ENCODE peak calls at places on chromosomes 2 and 18, in ten cellular contexts. W is cardiac muscle cell, F is sigmoid colon, G is mesothelial cell of epicardium, S is ascending aorta, V is lower leg skin, P is hepatocyte, B is H9, X is progenitor cell of endocrine pancreas, U is WTC11. L is an unnamed sample.

GRCh38 chr2:85577386-85578242 is at the start of gene VAMP8:
- DNase-seq in W (no peak), F (no peak), G (peak), S (no peak), V (peak), P (peak), B (peak), X (no peak), U (peak), L (peak)

GRCh38 chr2:164826293-164827243 is 15.1 kb downstream of the COBLL1 start:
- DNase-seq in W (no peak), F (no peak), G (no peak), S (peak), V (no peak), P (peak), B (no peak), X (no peak), U (no peak), L (no peak)

GRCh38 chr18:68409585-68409984 is 305.3 kb downstream of the TMX3 start:
- DNase-seq in W (no peak), F (no peak), G (no peak), S (no peak), V (no peak), P (no peak), B (no peak), X (no peak), U (no peak), L (no peak)

GRCh38 chr18:54775686-54776085 is 52.6 kb upstream of the RAB27B start:
- DNase-seq in W (no peak), F (no peak), G (no peak), S (no peak), V (no peak), P (no peak), B (no peak), X (no peak), U (no peak), L (no peak)

GRCh38 chr2:189142893-189143759 is 36.4 kb downstream of the COL5A2 start:
- DNase-seq in W (peak), F (no peak), G (no peak), S (no peak), V (no peak), P (peak), B (peak), X (no peak), U (peak), L (no peak)

GRCh38 chr2:183232161-183232865 is 108.1 kb downstream of the NUP35 start:
- DNase-seq in W (no peak), F (no peak), G (no peak), S (no peak), V (no peak), P (no peak), B (no peak), X (no peak), U (no peak), L (no peak)

GRCh38 chr2:201363857-201364560 is 6.9 kb upstream of the FLACC1 start:
- DNase-seq in W (peak), F (no peak), G (no peak), S (no peak), V (no peak), P (peak), B (peak), X (no peak), U (no peak), L (no peak)

GRCh38 chr18:47635416-47635815 is 295.0 kb downstream of the SMAD2 start:
- DNase-seq in W (no peak), F (no peak), G (no peak), S (no peak), V (no peak), P (no peak), B (no peak), X (no peak), U (no peak), L (no peak)

GRCh38 chr18:76209597-76209996 is 285.4 kb downstream of the ZNF516 start:
- DNase-seq in W (no peak), F (no peak), G (no peak), S (no peak), V (no peak), P (no peak), B (no peak), X (no peak), U (no peak), L (no peak)

GRCh38 chr2:241559489-241560180 is 1.1 kb downstream of the BOK start:
- DNase-seq in W (peak), F (no peak), G (no peak), S (no peak), V (no peak), P (peak), B (peak), X (no peak), U (no peak), L (no peak)

GRCh38 chr18:48629730-48630324 is 91.0 kb downstream of the CTIF start:
- DNase-seq in W (no peak), F (peak), G (no peak), S (no peak), V (peak), P (peak), B (no peak), X (no peak), U (no peak), L (no peak)

GRCh38 chr2:178506949-178507348 is 26.7 kb downstream of the PLEKHA3 start:
- DNase-seq in W (no peak), F (no peak), G (no peak), S (no peak), V (no peak), P (no peak), B (no peak), X (no peak), U (no peak), L (no peak)

GRCh38 chr2:71530246-71530986 is 77.1 kb downstream of the DYSF start:
- DNase-seq in W (peak), F (peak), G (no peak), S (peak), V (peak), P (peak), B (peak), X (no peak), U (peak), L (no peak)

GRCh38 chr2:26696352-26696816 is 3.9 kb downstream of the KCNK3 start:
- DNase-seq in W (peak), F (no peak), G (no peak), S (no peak), V (no peak), P (peak), B (peak), X (no peak), U (no peak), L (no peak)

GRCh38 chr2:46296216-46296839 is 879 bp upstream of the EPAS1 start:
- DNase-seq in W (no peak), F (peak), G (no peak), S (no peak), V (peak), P (no peak), B (peak), X (no peak), U (peak), L (peak)

GRCh38 chr2:44596537-44597320 is 235.0 kb downstream of the CAMKMT start:
- DNase-seq in W (no peak), F (no peak), G (no peak), S (no peak), V (no peak), P (no peak), B (no peak), X (no peak), U (no peak), L (no peak)

GRCh38 chr2:27379840-27380625 is 501 bp downstream of the ZNF513 start:
- DNase-seq in W (no peak), F (peak), G (no peak), S (peak), V (peak), P (peak), B (peak), X (peak), U (no peak), L (peak)

GRCh38 chr2:70942396-70942795 is 6.7 kb downstream of the ATP6V1B1 start:
- DNase-seq in W (no peak), F (peak), G (no peak), S (peak), V (no peak), P (no peak), B (peak), X (no peak), U (no peak), L (no peak)

GRCh38 chr2:143918465-143918989 is 601.4 kb downstream of the ZEB2 start:
- DNase-seq in W (no peak), F (no peak), G (no peak), S (no peak), V (no peak), P (no peak), B (no peak), X (no peak), U (no peak), L (no peak)

GRCh38 chr2:27710640-27711430 is 47.1 kb downstream of the SLC4A1AP start:
- DNase-seq in W (no peak), F (no peak), G (no peak), S (no peak), V (peak), P (no peak), B (no peak), X (no peak), U (no peak), L (no peak)

GRCh38 chr2:208579678-208580077 is 173.1 kb downstream of the PTH2R start:
- DNase-seq in W (no peak), F (no peak), G (no peak), S (no peak), V (no peak), P (no peak), B (no peak), X (no peak), U (no peak), L (no peak)

GRCh38 chr18:3207565-3207964 is 12.2 kb downstream of the MYOM1 start:
- DNase-seq in W (no peak), F (no peak), G (no peak), S (no peak), V (no peak), P (peak), B (no peak), X (no peak), U (no peak), L (no peak)

GRCh38 chr2:54629914-54630609 is 93.4 kb upstream of the EML6 start:
- DNase-seq in W (no peak), F (no peak), G (no peak), S (no peak), V (no peak), P (peak), B (no peak), X (no peak), U (no peak), L (no peak)

GRCh38 chr2:25375989-25376545 is 34.3 kb upstream of the DNMT3A start:
- DNase-seq in W (no peak), F (peak), G (no peak), S (no peak), V (peak), P (no peak), B (peak), X (no peak), U (no peak), L (no peak)

GRCh38 chr18:57797209-57797651 is 5.9 kb downstream of the ATP8B1 start:
- DNase-seq in W (no peak), F (no peak), G (no peak), S (peak), V (peak), P (peak), B (no peak), X (peak), U (no peak), L (no peak)

GRCh38 chr2:140624188-140624587 is 1506.6 kb downstream of the LRP1B start:
- DNase-seq in W (no peak), F (no peak), G (no peak), S (no peak), V (no peak), P (no peak), B (no peak), X (no peak), U (no peak), L (no peak)

GRCh38 chr2:158633261-158633660 is 161.9 kb upstream of the DAPL1 start:
- DNase-seq in W (no peak), F (no peak), G (no peak), S (no peak), V (no peak), P (no peak), B (no peak), X (no peak), U (no peak), L (no peak)

GRCh38 chr2:100919316-100919715 is 82.8 kb upstream of the RPL31 start:
- DNase-seq in W (no peak), F (no peak), G (no peak), S (no peak), V (no peak), P (no peak), B (peak), X (no peak), U (peak), L (no peak)
- TF ChIP-seq CTCF in W (peak), F (no peak), G (peak), S (peak), V (no peak), P (peak), B (peak), X (peak), U (peak), L (no peak)

DNA sequence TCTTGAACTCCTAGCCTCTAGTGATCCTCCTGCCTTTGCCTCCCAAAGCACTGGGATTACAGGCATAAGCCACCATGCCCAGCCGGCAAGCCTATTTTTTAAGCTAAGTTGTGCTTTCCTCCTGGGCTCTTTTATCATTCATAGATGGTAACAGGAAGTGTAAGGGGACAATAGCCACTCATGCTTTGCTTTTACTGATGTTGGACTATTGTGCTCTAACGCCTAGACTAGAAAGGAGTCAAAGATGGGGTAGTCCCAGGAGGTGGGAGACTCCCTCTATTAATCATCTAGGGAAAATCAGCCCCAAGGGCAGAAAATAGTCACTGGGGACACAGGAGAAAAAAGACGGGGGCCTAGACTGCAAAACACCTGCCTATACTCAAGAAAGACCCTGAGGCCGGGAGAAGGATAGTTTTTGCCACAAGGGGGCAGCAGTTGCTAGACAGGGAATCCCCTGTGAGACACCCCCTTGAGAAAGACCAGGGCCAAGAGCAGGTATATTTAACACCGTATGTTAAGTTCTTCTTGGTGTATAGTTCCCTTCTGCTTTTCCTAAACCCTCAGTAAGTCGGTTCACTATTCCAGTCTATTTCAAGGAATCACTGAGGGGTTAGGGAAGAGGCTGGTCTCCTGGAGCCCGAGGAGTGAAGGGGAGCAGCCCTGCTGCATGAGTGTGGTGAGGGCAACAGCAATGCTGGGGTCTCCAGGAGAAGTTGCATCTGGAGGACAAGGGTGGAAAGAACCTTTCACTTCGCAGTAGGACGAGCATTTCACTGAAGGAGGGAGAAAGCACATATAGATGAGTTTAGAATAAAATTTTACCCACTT is 2.1 kb upstream of the CXCR1 start:
- DNase-seq in W (peak), F (peak), G (peak), S (peak), V (no peak), P (peak), B (peak), X (peak), U (peak), L (peak)
- TF ChIP-seq CTCF in W (peak), F (peak), G (peak), S (peak), V (no peak), P (peak), B (peak), X (peak), U (peak), L (peak)

GRCh38 chr2:12173271-12173942 is 427.0 kb downstream of the LPIN1 start:
- DNase-seq in W (no peak), F (no peak), G (no peak), S (no peak), V (no peak), P (no peak), B (no peak), X (no peak), U (no peak), L (no peak)
- TF ChIP-seq CTCF in W (peak), F (no peak), G (no peak), S (no peak), V (no peak), P (no peak), B (peak), X (no peak), U (no peak), L (no peak)

DNA sequence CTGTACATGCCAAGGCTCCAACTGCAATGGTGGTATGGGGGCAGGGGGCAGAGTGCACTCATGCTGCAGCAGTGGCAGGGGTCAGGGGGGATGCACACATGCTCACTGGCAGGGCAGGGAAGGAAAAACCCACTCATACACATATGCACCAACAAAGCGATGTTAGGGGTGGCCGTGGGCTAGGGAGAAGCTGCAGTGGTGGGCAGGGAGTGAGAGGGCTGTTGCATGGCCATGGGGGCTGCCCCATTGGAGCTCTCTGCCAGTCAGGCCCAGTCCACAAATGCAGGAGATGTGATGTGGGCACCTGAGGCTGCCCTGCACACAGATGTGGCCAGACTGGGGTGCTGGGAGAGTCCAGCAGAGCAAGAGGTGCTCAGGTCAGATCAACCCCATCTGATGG is 238.1 kb upstream of the NXPH2 start:
- DNase-seq in W (no peak), F (no peak), G (no peak), S (no peak), V (no peak), P (no peak), B (no peak), X (no peak), U (no peak), L (no peak)
- TF ChIP-seq CTCF in W (no peak), F (no peak), G (no peak), S (no peak), V (no peak), P (no peak), B (no peak), X (no peak), U (no peak), L (no peak)

GRCh38 chr2:118535171-118535817 is 312.2 kb downstream of the EN1 start:
- DNase-seq in W (no peak), F (no peak), G (no peak), S (no peak), V (peak), P (no peak), B (no peak), X (no peak), U (no peak), L (no peak)
- TF ChIP-seq CTCF in W (no peak), F (no peak), G (no peak), S (no peak), V (no peak), P (no peak), B (peak), X (no peak), U (no peak), L (no peak)

GRCh38 chr2:120222186-120223033 is 790 bp downstream of the TMEM185B start:
- DNase-seq in W (no peak), F (no peak), G (no peak), S (peak), V (peak), P (no peak), B (peak), X (no peak), U (no peak), L (no peak)
- TF ChIP-seq CTCF in W (no peak), F (no peak), G (no peak), S (no peak), V (no peak), P (no peak), B (no peak), X (no peak), U (no peak), L (no peak)

GRCh38 chr2:179899666-179900065 is 38.3 kb upstream of the ZNF385B start:
- DNase-seq in W (no peak), F (no peak), G (no peak), S (no peak), V (no peak), P (no peak), B (no peak), X (no peak), U (no peak), L (no peak)

GRCh38 chr2:179900655-179901054 is 39.2 kb upstream of the ZNF385B start:
- DNase-seq in W (no peak), F (no peak), G (no peak), S (no peak), V (no peak), P (no peak), B (no peak), X (no peak), U (no peak), L (no peak)

GRCh38 chr2:179893616-179894015 is 32.2 kb upstream of the ZNF385B start:
- DNase-seq in W (no peak), F (no peak), G (no peak), S (no peak), V (no peak), P (no peak), B (no peak), X (no peak), U (no peak), L (no peak)

DNA sequence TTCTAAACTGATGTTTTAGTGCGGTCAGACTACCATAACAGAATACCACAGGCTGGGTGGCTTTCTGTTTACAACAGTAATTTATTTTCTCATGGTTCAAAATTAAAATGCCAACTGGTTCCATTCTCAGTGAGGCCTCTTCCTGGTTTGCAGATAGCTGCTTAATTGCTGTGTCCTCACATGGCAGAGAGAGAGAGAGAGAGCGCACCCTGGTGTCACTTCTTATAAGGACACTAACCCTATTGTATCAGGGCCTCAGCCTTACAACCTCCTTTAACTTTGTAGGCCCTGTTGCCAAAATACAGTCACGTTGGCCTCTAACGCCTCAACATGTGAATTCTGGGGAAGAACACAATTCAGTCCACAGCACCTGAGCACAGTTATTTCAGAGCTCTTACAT is 37.5 kb upstream of the ZNF385B start:
- DNase-seq in W (peak), F (no peak), G (no peak), S (no peak), V (no peak), P (peak), B (peak), X (no peak), U (peak), L (no peak)
- TF ChIP-seq CTCF in W (peak), F (no peak), G (no peak), S (no peak), V (no peak), P (peak), B (peak), X (peak), U (peak), L (no peak)